ENCODE peak calls at places on chromosome 11, in eight cellular contexts. T is PC-3; M is CD4-positive, CD25-positive, alpha-beta regulatory T cell; Z is PC-9; E is K562; X is cardiac muscle cell; K is iPS DF 6.9; A is tibial nerve. I is an unnamed sample.

GRCh38 chr11:97979741-97980140 is 1041.0 kb upstream of the CNTN5 start:
- DNase-seq in T (no peak), M (no peak), Z (no peak), E (no peak), X (no peak), K (no peak), A (no peak), I (no peak)

GRCh38 chr11:6225896-6226295 is 8.5 kb downstream of the FHIP1B start:
- DNase-seq in T (no peak), M (no peak), Z (no peak), E (no peak), X (no peak), K (no peak), A (no peak), I (no peak)

GRCh38 chr11:79402912-79403311 is 37.9 kb downstream of the TENM4 start:
- DNase-seq in T (no peak), M (no peak), Z (no peak), E (no peak), X (no peak), K (no peak), A (no peak), I (no peak)

GRCh38 chr11:8698379-8698851 is 15.8 kb downstream of the RPL27A start:
- DNase-seq in T (no peak), M (no peak), Z (no peak), E (no peak), X (no peak), K (no peak), A (no peak), I (no peak)

GRCh38 chr11:11788067-11788710 is 53.6 kb upstream of the USP47 start:
- DNase-seq in T (no peak), M (no peak), Z (no peak), E (no peak), X (no peak), K (no peak), A (no peak), I (no peak)

GRCh38 chr11:108975641-108976071 is 310.8 kb downstream of the DDX10 start:
- DNase-seq in T (no peak), M (no peak), Z (peak; percentile 19), E (no peak), X (no peak), K (no peak), A (no peak), I (no peak)

GRCh38 chr11:27174026-27174425 is 133.4 kb downstream of the BBOX1 start:
- DNase-seq in T (peak; percentile 15), M (no peak), Z (no peak), E (no peak), X (no peak), K (no peak), A (no peak), I (no peak)

GRCh38 chr11:117855452-117855851 is 21.0 kb downstream of the FXYD6 start:
- DNase-seq in T (no peak), M (no peak), Z (no peak), E (no peak), X (no peak), K (no peak), A (no peak), I (no peak)

GRCh38 chr11:114280696-114281095 is 15.5 kb upstream of the NNMT start:
- DNase-seq in T (peak; percentile 93), M (peak; percentile 51), Z (no peak), E (peak; percentile 80), X (peak; percentile 95), K (peak; percentile 72), A (no peak), I (peak; percentile 72)

GRCh38 chr11:1165256-1166041 is 7.7 kb downstream of the MUC5AC start:
- DNase-seq in T (no peak), M (no peak), Z (no peak), E (no peak), X (no peak), K (no peak), A (no peak), I (no peak)

GRCh38 chr11:104547996-104548661 is 350.1 kb downstream of the CASP12 start:
- DNase-seq in T (no peak), M (peak; percentile 27), Z (no peak), E (no peak), X (peak; percentile 16), K (no peak), A (no peak), I (peak; percentile 12)

GRCh38 chr11:1569251-1569780 is 2.8 kb downstream of the DUSP8 start:
- DNase-seq in T (no peak), M (no peak), Z (no peak), E (no peak), X (no peak), K (no peak), A (no peak), I (no peak)

DNA sequence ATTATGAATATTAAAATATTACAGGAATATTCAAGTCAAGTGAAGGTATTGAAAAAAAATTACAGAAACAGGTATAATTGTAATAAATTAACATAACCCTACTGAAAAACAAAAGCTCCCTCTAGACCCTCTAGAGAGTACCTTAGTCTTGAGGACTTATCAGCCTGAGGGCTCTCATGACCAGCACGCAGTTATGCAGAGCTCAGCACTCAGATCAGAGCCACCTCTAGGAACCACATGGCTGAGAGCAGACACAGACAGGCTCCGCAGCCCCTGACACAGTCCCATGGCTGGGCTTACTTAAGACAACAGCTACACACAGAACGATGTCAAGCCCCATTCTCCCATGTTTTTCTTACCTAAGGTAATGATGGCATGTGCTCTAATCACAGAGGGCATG is 45.5 kb downstream of the NCAPD3 start:
- DNase-seq in T (no peak), M (no peak), Z (no peak), E (no peak), X (no peak), K (no peak), A (no peak), I (no peak)
- H3K36me3 ChIP-seq in T (peaks cover 59% of the 10 kb centered on the region), M (peaks cover 64% of the 10 kb centered on the region), Z (peaks cover 10% of the 10 kb centered on the region), E (peaks cover 95% of the 10 kb centered on the region), X (peaks cover 12% of the 10 kb centered on the region), K (peaks cover 26% of the 10 kb centered on the region), A (no peaks in the 10 kb centered on the region), I (peaks cover 12% of the 10 kb centered on the region)

GRCh38 chr11:128474036-128474874 is 113.1 kb downstream of the ETS1 start:
- DNase-seq in T (no peak), M (no peak), Z (no peak), E (no peak), X (no peak), K (no peak), A (no peak), I (no peak)

GRCh38 chr11:128470081-128470480 is 117.3 kb downstream of the ETS1 start:
- DNase-seq in T (no peak), M (peak; percentile 65), Z (no peak), E (no peak), X (no peak), K (no peak), A (no peak), I (no peak)

GRCh38 chr11:128471138-128471661 is 116.2 kb downstream of the ETS1 start:
- DNase-seq in T (no peak), M (peak; percentile 89), Z (no peak), E (no peak), X (no peak), K (no peak), A (no peak), I (no peak)

GRCh38 chr11:128473631-128474030 is 113.7 kb downstream of the ETS1 start:
- DNase-seq in T (no peak), M (no peak), Z (no peak), E (no peak), X (no peak), K (no peak), A (no peak), I (no peak)

DNA sequence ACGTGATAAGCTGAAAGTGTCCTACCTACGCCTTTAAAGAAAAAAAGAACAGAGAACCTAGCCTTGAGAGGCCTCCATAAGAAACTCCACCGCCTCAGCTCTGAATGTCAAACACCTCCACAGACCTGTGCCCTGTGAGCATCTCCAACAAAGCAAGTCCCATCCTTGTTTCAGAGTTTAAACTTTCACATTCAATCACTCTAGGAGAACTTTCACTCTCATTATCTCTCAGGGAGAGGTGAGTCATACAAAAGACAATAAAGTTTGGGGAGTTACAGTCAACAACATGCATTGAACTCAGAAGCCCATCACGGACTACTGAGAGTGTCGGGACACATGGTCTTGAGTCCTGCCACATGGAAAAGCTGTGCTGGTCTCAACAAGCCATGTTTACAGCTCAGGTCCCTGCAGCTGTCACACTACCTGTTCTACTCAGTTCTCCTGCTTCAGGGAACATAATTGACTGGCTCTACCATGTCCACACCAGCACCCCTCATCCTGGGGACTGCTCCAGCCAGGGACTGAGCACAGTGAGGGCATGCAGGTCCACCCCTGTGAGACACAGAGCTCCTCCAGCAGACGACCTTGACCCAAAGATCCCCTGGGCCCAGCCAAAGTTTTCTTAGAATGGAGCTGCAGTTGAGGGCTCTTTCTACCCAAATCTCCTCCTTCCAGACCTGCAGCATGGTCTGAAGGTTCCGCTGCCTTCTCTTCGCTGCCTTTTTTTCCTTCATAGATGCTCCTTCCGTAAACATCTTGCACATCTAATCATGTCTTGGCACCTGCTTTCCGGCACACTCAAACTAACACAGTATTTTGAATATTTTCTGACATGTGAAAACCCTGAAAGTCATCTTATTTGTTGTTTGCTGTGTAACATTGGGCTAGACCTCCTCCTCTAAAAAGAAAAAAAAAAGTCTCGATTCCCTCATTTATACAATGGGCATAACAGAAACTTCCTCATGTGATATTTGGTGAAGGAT is 114.9 kb downstream of the ETS1 start:
- DNase-seq in T (peak; percentile 77), M (peak; percentile 78), Z (no peak), E (no peak), X (peak; percentile 56), K (no peak), A (no peak), I (peak; percentile 83)
- H3K36me3 ChIP-seq in T (peaks cover 78% of the 10 kb centered on the region), M (peaks cover 85% of the 10 kb centered on the region), Z (no peaks in the 10 kb centered on the region), E (no peaks in the 10 kb centered on the region), X (no peaks in the 10 kb centered on the region), K (no peaks in the 10 kb centered on the region), A (no peaks in the 10 kb centered on the region), I (peaks cover 55% of the 10 kb centered on the region)

DNA sequence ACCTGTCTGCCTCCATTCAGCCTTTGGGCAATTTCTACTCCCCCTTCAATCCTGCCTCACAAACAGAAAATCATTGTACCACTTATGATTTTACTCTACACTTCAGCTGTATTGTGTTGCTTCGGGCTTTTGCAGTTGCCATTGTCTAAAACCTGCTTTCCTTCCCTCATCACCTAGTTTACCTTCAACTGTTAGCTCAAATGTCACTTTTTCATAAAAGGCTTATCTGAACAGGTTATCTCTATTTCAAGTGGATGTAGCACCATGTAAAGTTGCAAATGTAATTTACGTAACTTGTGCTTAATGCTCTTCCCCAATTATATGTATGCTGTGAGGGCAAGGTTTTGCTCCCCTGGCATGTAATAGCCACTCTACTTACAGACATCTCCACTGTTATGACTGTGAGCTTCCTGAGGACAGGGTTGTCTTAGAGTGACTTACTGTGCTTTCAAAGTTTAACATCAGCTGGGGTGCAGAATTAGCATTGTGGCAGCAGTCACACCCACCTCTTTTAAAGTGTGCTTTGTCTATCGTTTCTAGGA is 5.4 kb downstream of the RPS25 start:
- DNase-seq in T (no peak), M (no peak), Z (no peak), E (no peak), X (no peak), K (no peak), A (no peak), I (no peak)
- H3K36me3 ChIP-seq in T (peaks cover 50% of the 10 kb centered on the region), M (peaks cover 69% of the 10 kb centered on the region), Z (peaks cover 46% of the 10 kb centered on the region), E (peaks cover 69% of the 10 kb centered on the region), X (peaks cover 42% of the 10 kb centered on the region), K (peaks cover 26% of the 10 kb centered on the region), A (peaks cover 48% of the 10 kb centered on the region), I (peaks cover 45% of the 10 kb centered on the region)

DNA sequence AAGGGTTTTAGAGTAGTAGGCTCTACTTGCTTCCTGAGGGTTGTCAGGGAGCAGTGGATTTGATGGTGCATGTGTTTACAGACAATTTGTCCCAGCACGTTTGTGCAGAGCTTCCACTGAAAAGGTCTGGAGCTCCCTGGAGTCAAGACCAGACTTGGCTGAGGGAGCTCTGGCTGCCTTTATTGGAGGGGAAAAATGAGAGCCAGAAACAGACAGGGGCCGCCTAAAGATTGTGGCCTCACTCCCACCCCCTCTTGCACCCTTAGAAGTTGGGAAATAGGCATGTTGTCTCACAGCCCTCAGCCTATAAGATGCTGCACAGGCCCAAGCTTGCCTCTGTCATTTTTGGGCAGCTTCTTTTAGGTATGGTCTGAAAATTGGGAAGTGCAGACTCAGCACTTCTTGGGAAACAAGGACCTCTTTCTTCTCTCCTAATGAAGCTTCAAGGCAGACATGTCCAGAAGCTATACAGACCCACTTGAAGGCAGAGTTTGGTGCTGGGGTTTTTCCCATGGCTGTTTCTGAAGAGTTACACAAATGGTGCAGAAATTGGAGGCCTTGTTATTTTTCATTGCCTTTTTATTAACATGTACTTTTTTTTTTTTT is 55.1 kb downstream of the AMOTL1 start:
- DNase-seq in T (no peak), M (no peak), Z (no peak), E (no peak), X (no peak), K (no peak), A (no peak), I (no peak)
- H3K36me3 ChIP-seq in T (peaks cover 53% of the 10 kb centered on the region), M (no peaks in the 10 kb centered on the region), Z (peaks cover 56% of the 10 kb centered on the region), E (peaks cover 43% of the 10 kb centered on the region), X (no peaks in the 10 kb centered on the region), K (no peaks in the 10 kb centered on the region), A (no peaks in the 10 kb centered on the region), I (peaks cover 80% of the 10 kb centered on the region)

I was measured in brain microvascular endothelial cell.